ENCODE peak calls at places on chromosomes 13 and 19, in eight cellular contexts. One of them, this sample, is unnamed.

GRCh38 chr13:20264271-20265018 is 32.3 kb upstream of the GJB6 start:
- DNase-seq in ureter: no peak
- DNase-seq in Calu3: no peak
- DNase-seq in NCI-H2029: no peak
- DNase-seq in activated CD8-positive, alpha-beta T cell treated with anti-CD3 and anti-CD28 coated beads for 36 hours: peak; percentile 7
- DNase-seq in activated CD8-positive, alpha-beta memory T cell treated with anti-CD3 and anti-CD28 coated beads for 4 hours: no peak
- DNase-seq in body of pancreas: no peak
- DNase-seq in NCI-H2081: no peak
- DNase-seq in this sample: no peak

GRCh38 chr19:48445256-48445605 is 552 bp upstream of the GRWD1 start:
- DNase-seq in NCI-H2081: peak; percentile 47
- DNase-seq in ureter: no peak
- DNase-seq in body of pancreas: no peak
- DNase-seq in activated CD8-positive, alpha-beta memory T cell treated with anti-CD3 and anti-CD28 coated beads for 4 hours: no peak
- DNase-seq in NCI-H2029: peak; percentile 73
- DNase-seq in Calu3: peak; percentile 70
- DNase-seq in activated CD8-positive, alpha-beta T cell treated with anti-CD3 and anti-CD28 coated beads for 36 hours: peak; percentile 38
- DNase-seq in this sample: no peak

GRCh38 chr19:40445945-40446784 is 2.0 kb upstream of the SERTAD3 start:
- DNase-seq in Calu3: no peak
- DNase-seq in activated CD8-positive, alpha-beta memory T cell treated with anti-CD3 and anti-CD28 coated beads for 4 hours: no peak
- DNase-seq in NCI-H2029: peak; percentile 42
- DNase-seq in ureter: no peak
- DNase-seq in body of pancreas: no peak
- DNase-seq in activated CD8-positive, alpha-beta T cell treated with anti-CD3 and anti-CD28 coated beads for 36 hours: no peak
- DNase-seq in NCI-H2081: no peak
- DNase-seq in this sample: peak; percentile 80

GRCh38 chr19:29832801-29833200 is 21.0 kb downstream of the CCNE1 start:
- DNase-seq in body of pancreas: no peak
- DNase-seq in activated CD8-positive, alpha-beta T cell treated with anti-CD3 and anti-CD28 coated beads for 36 hours: no peak
- DNase-seq in NCI-H2081: no peak
- DNase-seq in Calu3: no peak
- DNase-seq in NCI-H2029: no peak
- DNase-seq in ureter: no peak
- DNase-seq in activated CD8-positive, alpha-beta memory T cell treated with anti-CD3 and anti-CD28 coated beads for 4 hours: no peak
- DNase-seq in this sample: no peak

GRCh38 chr13:39557285-39557955 is 45.6 kb downstream of the LHFPL6 start:
- DNase-seq in body of pancreas: no peak
- DNase-seq in activated CD8-positive, alpha-beta T cell treated with anti-CD3 and anti-CD28 coated beads for 36 hours: no peak
- DNase-seq in NCI-H2081: no peak
- DNase-seq in Calu3: no peak
- DNase-seq in activated CD8-positive, alpha-beta memory T cell treated with anti-CD3 and anti-CD28 coated beads for 4 hours: no peak
- DNase-seq in NCI-H2029: no peak
- DNase-seq in ureter: no peak
- DNase-seq in this sample: no peak

GRCh38 chr19:996051-996838 is 4.0 kb upstream of the GRIN3B start:
- DNase-seq in ureter: no peak
- DNase-seq in activated CD8-positive, alpha-beta memory T cell treated with anti-CD3 and anti-CD28 coated beads for 4 hours: peak; percentile 26
- DNase-seq in activated CD8-positive, alpha-beta T cell treated with anti-CD3 and anti-CD28 coated beads for 36 hours: peak; percentile 86
- DNase-seq in Calu3: peak; percentile 33
- DNase-seq in body of pancreas: peak; percentile 55
- DNase-seq in NCI-H2081: peak; percentile 22
- DNase-seq in NCI-H2029: no peak
- DNase-seq in this sample: peak; percentile 72

GRCh38 chr19:10835089-10835753 is 791 bp downstream of the TMED1 start:
- DNase-seq in NCI-H2081: no peak
- DNase-seq in activated CD8-positive, alpha-beta memory T cell treated with anti-CD3 and anti-CD28 coated beads for 4 hours: no peak
- DNase-seq in activated CD8-positive, alpha-beta T cell treated with anti-CD3 and anti-CD28 coated beads for 36 hours: no peak
- DNase-seq in Calu3: no peak
- DNase-seq in ureter: no peak
- DNase-seq in NCI-H2029: no peak
- DNase-seq in body of pancreas: peak; percentile 42
- DNase-seq in this sample: no peak

GRCh38 chr13:36431204-36432105 is 840 bp upstream of the CCNA1 start:
- DNase-seq in activated CD8-positive, alpha-beta T cell treated with anti-CD3 and anti-CD28 coated beads for 36 hours: peak; percentile 36
- DNase-seq in ureter: no peak
- DNase-seq in NCI-H2029: no peak
- DNase-seq in Calu3: no peak
- DNase-seq in NCI-H2081: no peak
- DNase-seq in activated CD8-positive, alpha-beta memory T cell treated with anti-CD3 and anti-CD28 coated beads for 4 hours: no peak
- DNase-seq in body of pancreas: no peak
- DNase-seq in this sample: peak; percentile 46

GRCh38 chr19:3700242-3701032 is at the start of gene PIP5K1C:
- DNase-seq in NCI-H2081: peak; percentile 81
- DNase-seq in activated CD8-positive, alpha-beta T cell treated with anti-CD3 and anti-CD28 coated beads for 36 hours: peak; percentile 95
- DNase-seq in NCI-H2029: peak; percentile 66
- DNase-seq in body of pancreas: peak; percentile 91
- DNase-seq in activated CD8-positive, alpha-beta memory T cell treated with anti-CD3 and anti-CD28 coated beads for 4 hours: peak; percentile 82
- DNase-seq in Calu3: peak; percentile 94
- DNase-seq in ureter: peak; percentile 91
- DNase-seq in this sample: peak; percentile 93

GRCh38 chr13:19633340-19634128 is at the start of gene MPHOSPH8:
- DNase-seq in ureter: peak; percentile 96
- DNase-seq in activated CD8-positive, alpha-beta T cell treated with anti-CD3 and anti-CD28 coated beads for 36 hours: peak; percentile 95
- DNase-seq in NCI-H2081: peak; percentile 86
- DNase-seq in Calu3: peak; percentile 89
- DNase-seq in NCI-H2029: peak; percentile 76
- DNase-seq in body of pancreas: peak; percentile 95
- DNase-seq in activated CD8-positive, alpha-beta memory T cell treated with anti-CD3 and anti-CD28 coated beads for 4 hours: peak; percentile 89
- DNase-seq in this sample: peak; percentile 96

GRCh38 chr19:17739121-17739875 is 12.0 kb upstream of the FCHO1 start:
- DNase-seq in NCI-H2081: no peak
- DNase-seq in NCI-H2029: no peak
- DNase-seq in activated CD8-positive, alpha-beta T cell treated with anti-CD3 and anti-CD28 coated beads for 36 hours: no peak
- DNase-seq in Calu3: no peak
- DNase-seq in ureter: no peak
- DNase-seq in body of pancreas: no peak
- DNase-seq in activated CD8-positive, alpha-beta memory T cell treated with anti-CD3 and anti-CD28 coated beads for 4 hours: no peak
- DNase-seq in this sample: no peak

GRCh38 chr19:48379058-48379457 is 12.3 kb downstream of the KDELR1 start:
- DNase-seq in NCI-H2081: no peak
- DNase-seq in Calu3: no peak
- DNase-seq in activated CD8-positive, alpha-beta T cell treated with anti-CD3 and anti-CD28 coated beads for 36 hours: no peak
- DNase-seq in activated CD8-positive, alpha-beta memory T cell treated with anti-CD3 and anti-CD28 coated beads for 4 hours: no peak
- DNase-seq in ureter: no peak
- DNase-seq in NCI-H2029: no peak
- DNase-seq in body of pancreas: no peak
- DNase-seq in this sample: no peak